ENCODE peak calls at places on chromosomes 13 and 19, in five cellular contexts. H is hepatocyte, A is Calu3, R is BE2C, D is neural progenitor cell. L is an unnamed sample.

GRCh38 chr19:10295305-10295846 is 5.6 kb downstream of the ICAM5 start:
- DNase-seq in H (no peak), A (peak), R (no peak), D (peak), L (peak)

GRCh38 chr19:38840583-38840968 is 9.0 kb upstream of the ECH1 start:
- DNase-seq in H (no peak), A (no peak), R (peak), D (no peak), L (no peak)

GRCh38 chr13:112962396-112962795 is 6.6 kb upstream of the MCF2L start:
- DNase-seq in H (no peak), A (no peak), R (no peak), D (no peak), L (no peak)

GRCh38 chr13:30679483-30680330 is 55.6 kb upstream of the ALOX5AP start:
- DNase-seq in H (peak), A (peak), R (peak), D (peak), L (no peak)

GRCh38 chr13:80199067-80199466 is 141.9 kb downstream of the SPRY2 start:
- DNase-seq in H (no peak), A (no peak), R (no peak), D (no peak), L (no peak)

GRCh38 chr19:44903602-44904425 is 1.8 kb upstream of the APOE start:
- DNase-seq in H (peak), A (peak), R (peak), D (peak), L (peak)

GRCh38 chr13:83221813-83222241 is 660.4 kb downstream of the SLITRK1 start:
- DNase-seq in H (no peak), A (no peak), R (no peak), D (no peak), L (no peak)

GRCh38 chr13:37058801-37059135 is 720 bp downstream of the SUPT20H start:
- DNase-seq in H (peak), A (peak), R (peak), D (peak), L (peak)

GRCh38 chr19:4512070-4512469 is 6.2 kb downstream of the PLIN4 start:
- DNase-seq in H (no peak), A (no peak), R (no peak), D (no peak), L (no peak)

GRCh38 chr19:628168-628567 is 5.2 kb downstream of the POLRMT start:
- DNase-seq in H (no peak), A (no peak), R (no peak), D (peak), L (no peak)

GRCh38 chr13:49421391-49421790 is 22.5 kb downstream of the CAB39L start:
- DNase-seq in H (peak), A (peak), R (peak), D (peak), L (no peak)

GRCh38 chr19:16034180-16034579 is 42.1 kb upstream of the TPM4 start:
- DNase-seq in H (no peak), A (no peak), R (no peak), D (no peak), L (no peak)

GRCh38 chr13:109145631-109146030 is 516.2 kb downstream of the MYO16 start:
- DNase-seq in H (peak), A (no peak), R (peak), D (peak), L (no peak)

GRCh38 chr13:112486386-112487126 is 101.4 kb downstream of the TUBGCP3 start:
- DNase-seq in H (no peak), A (no peak), R (no peak), D (peak), L (no peak)

GRCh38 chr13:31005066-31005465 is 72.6 kb downstream of the TEX26 start:
- DNase-seq in H (no peak), A (no peak), R (no peak), D (no peak), L (no peak)

GRCh38 chr13:65971541-65971940 is 1258.6 kb downstream of the PCDH9 start:
- DNase-seq in H (no peak), A (no peak), R (no peak), D (peak), L (no peak)

GRCh38 chr13:59963383-59963782 is 200.3 kb downstream of the DIAPH3 start:
- DNase-seq in H (no peak), A (no peak), R (no peak), D (no peak), L (no peak)

GRCh38 chr13:49098198-49098597 is 121.9 kb upstream of the MLNR start:
- DNase-seq in H (peak), A (peak), R (no peak), D (no peak), L (no peak)

GRCh38 chr19:5041168-5042038 is 72.5 kb downstream of the KDM4B start:
- DNase-seq in H (no peak), A (no peak), R (no peak), D (no peak), L (no peak)

GRCh38 chr19:41409288-41409687 is 11.7 kb downstream of the BCKDHA start:
- DNase-seq in H (peak), A (peak), R (no peak), D (no peak), L (no peak)

GRCh38 chr19:57406516-57407123 is 4.3 kb upstream of the ZNF17 start:
- DNase-seq in H (peak), A (peak), R (peak), D (peak), L (peak)

GRCh38 chr13:30713133-30713532 is 22.2 kb upstream of the ALOX5AP start:
- DNase-seq in H (no peak), A (peak), R (no peak), D (no peak), L (no peak)

GRCh38 chr13:50714886-50715285 is 128.6 kb downstream of the DLEU7 start:
- DNase-seq in H (no peak), A (no peak), R (no peak), D (no peak), L (no peak)

GRCh38 chr13:26459276-26460131 is 98.0 kb upstream of the WASF3 start:
- DNase-seq in H (no peak), A (no peak), R (no peak), D (no peak), L (no peak)

GRCh38 chr13:54536112-54536511 is 1507.5 kb downstream of the OLFM4 start:
- DNase-seq in H (peak), A (no peak), R (no peak), D (peak), L (no peak)

GRCh38 chr13:95226932-95227718 is 74.1 kb downstream of the ABCC4 start:
- DNase-seq in H (no peak), A (no peak), R (no peak), D (no peak), L (no peak)

GRCh38 chr19:2495651-2496316 is 19.9 kb downstream of the GADD45B start:
- DNase-seq in H (peak), A (no peak), R (no peak), D (no peak), L (peak)

GRCh38 chr13:28246891-28247290 is 108.5 kb downstream of the PAN3 start:
- DNase-seq in H (no peak), A (no peak), R (no peak), D (no peak), L (no peak)

GRCh38 chr13:90393408-90393807 is 954.1 kb upstream of the MIR17HG start:
- DNase-seq in H (no peak), A (no peak), R (no peak), D (no peak), L (no peak)

GRCh38 chr13:111393221-111393790 is 72.9 kb downstream of the TEX29 start:
- DNase-seq in H (no peak), A (no peak), R (no peak), D (no peak), L (no peak)

DNA sequence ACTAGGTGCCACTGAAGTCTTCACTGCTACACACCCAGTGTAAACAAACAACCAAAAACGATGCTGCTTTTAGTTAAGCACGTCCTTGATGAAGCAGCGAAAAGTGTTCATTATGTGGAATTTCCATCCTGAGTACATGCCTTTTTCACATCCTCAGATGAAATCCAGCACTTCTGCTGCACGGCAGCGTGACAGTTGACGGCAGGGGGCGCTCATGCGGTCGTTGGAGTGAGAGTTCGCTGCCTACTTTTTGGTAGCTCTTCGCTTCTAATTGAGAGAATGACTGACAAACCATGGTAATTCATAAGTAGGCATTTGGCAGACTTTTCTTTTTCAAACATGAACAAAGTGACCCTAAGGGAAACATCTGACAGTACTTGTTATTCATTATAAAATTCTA is 1124.9 kb downstream of the EFNB2 start:
- DNase-seq in H (peak), A (peak), R (peak), D (peak), L (peak)
- TF ChIP-seq CTCF in H (peak), A (no peak), R (peak), D (peak), L (peak)

GRCh38 chr19:33064117-33064777 is 441 bp downstream of the RHPN2 start:
- DNase-seq in H (peak), A (peak), R (peak), D (no peak), L (peak)
- TF ChIP-seq CTCF in H (no peak), A (no peak), R (no peak), D (no peak), L (peak)

GRCh38 chr13:93002071-93002470 is 224.5 kb upstream of the GPC6 start:
- DNase-seq in H (no peak), A (no peak), R (no peak), D (no peak), L (no peak)

GRCh38 chr13:93003531-93003930 is 223.1 kb upstream of the GPC6 start:
- DNase-seq in H (no peak), A (no peak), R (no peak), D (no peak), L (no peak)

GRCh38 chr13:93007928-93008327 is 218.7 kb upstream of the GPC6 start:
- DNase-seq in H (no peak), A (no peak), R (no peak), D (no peak), L (no peak)

GRCh38 chr13:93004919-93005318 is 221.7 kb upstream of the GPC6 start:
- DNase-seq in H (no peak), A (no peak), R (peak), D (peak), L (no peak)
- TF ChIP-seq CTCF in H (peak), A (no peak), R (peak), D (peak), L (no peak)

GRCh38 chr19:18000480-18000980 is 7.4 kb upstream of the ARRDC2 start:
- DNase-seq in H (no peak), A (no peak), R (no peak), D (peak), L (no peak)

GRCh38 chr19:17999685-18000479 is 8.1 kb upstream of the ARRDC2 start:
- DNase-seq in H (no peak), A (no peak), R (no peak), D (no peak), L (no peak)

GRCh38 chr19:17996826-17997316 is 11.1 kb upstream of the ARRDC2 start:
- DNase-seq in H (peak), A (peak), R (peak), D (peak), L (peak)

GRCh38 chr19:17998827-17999150 is 9.2 kb upstream of the ARRDC2 start:
- DNase-seq in H (no peak), A (no peak), R (no peak), D (no peak), L (no peak)

GRCh38 chr19:17997969-17998826 is 9.8 kb upstream of the ARRDC2 start:
- DNase-seq in H (peak), A (peak), R (peak), D (peak), L (peak)
- TF ChIP-seq CTCF in H (peak), A (no peak), R (no peak), D (peak), L (no peak)

GRCh38 chr13:97809576-97809975 is 143.9 kb upstream of the IPO5 start:
- DNase-seq in H (no peak), A (no peak), R (no peak), D (no peak), L (no peak)

DNA sequence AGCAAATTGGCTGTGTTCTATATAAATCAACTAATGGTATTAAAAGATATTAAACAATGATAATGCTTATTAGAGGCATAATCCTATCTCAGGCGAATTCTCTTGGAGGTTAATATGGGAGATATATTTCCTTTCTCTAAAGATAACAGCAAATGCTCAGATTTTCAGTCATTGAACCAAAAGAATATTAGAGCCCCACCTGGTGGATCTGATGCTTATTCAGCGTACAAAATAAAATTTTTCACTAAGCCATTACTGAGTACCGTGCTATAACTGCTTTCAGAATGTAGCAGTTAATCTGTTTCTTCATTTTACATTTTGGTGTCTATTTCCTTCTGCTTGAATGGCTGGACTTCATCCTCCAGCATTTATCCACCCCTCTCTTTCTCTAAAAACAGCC is 143.3 kb upstream of the IPO5 start:
- DNase-seq in H (peak), A (peak), R (no peak), D (peak), L (no peak)
- TF ChIP-seq CTCF in H (peak), A (no peak), R (peak), D (peak), L (no peak)

GRCh38 chr19:8456064-8456463 is 11.3 kb downstream of the HNRNPM start:
- DNase-seq in H (no peak), A (no peak), R (peak), D (peak), L (no peak)
- TF ChIP-seq CTCF in H (no peak), A (no peak), R (peak), D (peak), L (no peak)

GRCh38 chr19:56071151-56071550 is 49.9 kb downstream of the ZNF787 start:
- DNase-seq in H (no peak), A (peak), R (no peak), D (peak), L (no peak)
- TF ChIP-seq CTCF in H (peak), A (peak), R (peak), D (peak), L (no peak)